ENCODE peak calls at places on chromosomes 4 and X, in eight cellular contexts. E is activated naive CD8-positive, alpha-beta T cell treated with anti-CD3 and anti-CD28 coated beads, Interleukin-2, amount 50 U/mL, for 24 hours; C is Right ventricle myocardium superior; Y is central memory CD8-positive, alpha-beta T cell; J is effector memory CD8-positive, alpha-beta T cell; Q is omental fat pad; Z is CD8-positive, alpha-beta T cell; D is Right ventricle myocardium inferior. T is an unnamed sample.

GRCh38 chr4:118337954-118338353 is 14.8 kb downstream of the PRSS12 start:
- ATAC-seq in E (no peak), C (no peak), Y (no peak), J (no peak), Q (no peak), Z (no peak), D (no peak), T (no peak)

GRCh38 chr4:140052050-140052449 is 101.9 kb downstream of the MAML3 start:
- ATAC-seq in E (no peak), C (no peak), Y (no peak), J (no peak), Q (no peak), Z (no peak), D (no peak), T (no peak)

GRCh38 chrX:103356023-103356798 is at the start of gene TCEAL9:
- ATAC-seq in E (no peak), C (peak), Y (no peak), J (no peak), Q (peak), Z (no peak), D (peak), T (no peak)

GRCh38 chr4:46994007-46994405 is 625 bp upstream of the GABRA4 start:
- ATAC-seq in E (no peak), C (peak), Y (peak), J (no peak), Q (no peak), Z (no peak), D (peak), T (no peak)

GRCh38 chr4:127641524-127641923 is 8.8 kb downstream of the INTU start:
- ATAC-seq in E (no peak), C (no peak), Y (no peak), J (no peak), Q (peak), Z (no peak), D (peak), T (peak)

GRCh38 chrX:119427024-119427794 is 28.1 kb downstream of the SLC25A43 start:
- ATAC-seq in E (peak), C (peak), Y (peak), J (peak), Q (no peak), Z (peak), D (peak), T (no peak)

GRCh38 chr4:136650541-136651277 is 881.6 kb downstream of the PCDH18 start:
- ATAC-seq in E (no peak), C (no peak), Y (peak), J (peak), Q (no peak), Z (no peak), D (no peak), T (no peak)

GRCh38 chrX:139194571-139195280 is 335.8 kb upstream of the F9 start:
- ATAC-seq in E (no peak), C (peak), Y (no peak), J (no peak), Q (no peak), Z (no peak), D (no peak), T (no peak)

GRCh38 chr4:15345134-15345533 is 82.7 kb upstream of the C1QTNF7 start:
- ATAC-seq in E (no peak), C (no peak), Y (no peak), J (no peak), Q (no peak), Z (no peak), D (no peak), T (no peak)

GRCh38 chr4:28508649-28509048 is 1648.0 kb downstream of the STIM2 start:
- ATAC-seq in E (no peak), C (no peak), Y (no peak), J (no peak), Q (no peak), Z (no peak), D (no peak), T (no peak)

GRCh38 chr4:87865288-87865687 is 32.5 kb downstream of the MEPE start:
- ATAC-seq in E (no peak), C (no peak), Y (no peak), J (no peak), Q (no peak), Z (no peak), D (no peak), T (no peak)

GRCh38 chr4:127870688-127871087 is 10.0 kb upstream of the PLK4 start:
- ATAC-seq in E (no peak), C (peak), Y (no peak), J (no peak), Q (no peak), Z (no peak), D (peak), T (no peak)

GRCh38 chrX:103513067-103513466 is 6.2 kb downstream of the RAB40A start:
- ATAC-seq in E (no peak), C (no peak), Y (no peak), J (no peak), Q (no peak), Z (no peak), D (no peak), T (no peak)

GRCh38 chrX:139831689-139832456 is 101.0 kb downstream of the ATP11C start:
- ATAC-seq in E (no peak), C (peak), Y (no peak), J (no peak), Q (no peak), Z (no peak), D (peak), T (no peak)

GRCh38 chr4:59553739-59554126 is 1646.4 kb upstream of the ADGRL3 start:
- ATAC-seq in E (no peak), C (no peak), Y (no peak), J (no peak), Q (no peak), Z (no peak), D (no peak), T (no peak)

GRCh38 chr4:4203688-4204400 is 22.9 kb downstream of the OTOP1 start:
- ATAC-seq in E (no peak), C (no peak), Y (no peak), J (no peak), Q (no peak), Z (no peak), D (no peak), T (no peak)

GRCh38 chrX:13013353-13014110 is 30.9 kb downstream of the FAM9C start:
- ATAC-seq in E (peak), C (peak), Y (peak), J (peak), Q (peak), Z (peak), D (peak), T (peak)

GRCh38 chr4:89537281-89537680 is 229.7 kb upstream of the GPRIN3 start:
- ATAC-seq in E (no peak), C (no peak), Y (no peak), J (no peak), Q (no peak), Z (no peak), D (no peak), T (no peak)

GRCh38 chr4:81666491-81666890 is 194.8 kb upstream of the RASGEF1B start:
- ATAC-seq in E (peak), C (no peak), Y (no peak), J (no peak), Q (no peak), Z (no peak), D (no peak), T (peak)

GRCh38 chr4:53121304-53121865 is 244.5 kb downstream of the SCFD2 start:
- ATAC-seq in E (no peak), C (peak), Y (no peak), J (no peak), Q (no peak), Z (no peak), D (no peak), T (no peak)

GRCh38 chr4:17623451-17624001 is 9.1 kb downstream of the MED28 start:
- ATAC-seq in E (no peak), C (no peak), Y (no peak), J (no peak), Q (no peak), Z (no peak), D (no peak), T (no peak)

GRCh38 chrX:35406386-35406785 is 391.8 kb upstream of the MAGEB16 start:
- ATAC-seq in E (no peak), C (no peak), Y (no peak), J (no peak), Q (no peak), Z (no peak), D (no peak), T (no peak)

GRCh38 chr4:74635074-74635473 is 159.2 kb downstream of the BTC start:
- ATAC-seq in E (no peak), C (no peak), Y (no peak), J (no peak), Q (no peak), Z (no peak), D (no peak), T (no peak)

GRCh38 chr4:9969526-9970398 is 51.5 kb downstream of the SLC2A9 start:
- ATAC-seq in E (peak), C (no peak), Y (no peak), J (no peak), Q (no peak), Z (no peak), D (no peak), T (peak)

GRCh38 chr4:185018834-185019450 is 652 bp downstream of the HELT start:
- ATAC-seq in E (no peak), C (no peak), Y (no peak), J (no peak), Q (no peak), Z (no peak), D (no peak), T (no peak)

GRCh38 chr4:54695359-54696149 is 37.8 kb downstream of the KIT start:
- ATAC-seq in E (no peak), C (peak), Y (no peak), J (no peak), Q (no peak), Z (no peak), D (peak), T (no peak)

GRCh38 chr4:105637409-105638258 is 70.9 kb downstream of the INTS12 start:
- ATAC-seq in E (no peak), C (peak), Y (no peak), J (no peak), Q (no peak), Z (no peak), D (peak), T (no peak)

GRCh38 chrX:56812515-56813105 is 83.6 kb downstream of the NBDY start:
- ATAC-seq in E (peak), C (peak), Y (peak), J (peak), Q (no peak), Z (peak), D (peak), T (peak)

GRCh38 chr4:139859876-139860275 is 194.3 kb downstream of the MGST2 start:
- ATAC-seq in E (no peak), C (no peak), Y (no peak), J (no peak), Q (no peak), Z (no peak), D (no peak), T (no peak)

GRCh38 chr4:151911970-151912369 is 151.2 kb upstream of the GATB start:
- ATAC-seq in E (no peak), C (no peak), Y (no peak), J (no peak), Q (no peak), Z (no peak), D (no peak), T (no peak)

GRCh38 chr4:17781072-17781830 is at the start of gene FAM184B:
- ATAC-seq in E (no peak), C (peak), Y (no peak), J (no peak), Q (no peak), Z (no peak), D (no peak), T (no peak)

GRCh38 chr4:144695721-144696120 is 49.8 kb downstream of the HHIP start:
- ATAC-seq in E (no peak), C (no peak), Y (no peak), J (no peak), Q (no peak), Z (no peak), D (no peak), T (no peak)

GRCh38 chr4:75432683-75433082 is 81.5 kb downstream of the RCHY1 start:
- ATAC-seq in E (no peak), C (no peak), Y (no peak), J (peak), Q (no peak), Z (no peak), D (no peak), T (no peak)

GRCh38 chr4:7956306-7957112 is 16.8 kb upstream of the AFAP1 start:
- ATAC-seq in E (no peak), C (peak), Y (no peak), J (no peak), Q (no peak), Z (no peak), D (no peak), T (no peak)

GRCh38 chr4:25835384-25835783 is 27.4 kb downstream of the SEL1L3 start:
- ATAC-seq in E (no peak), C (no peak), Y (no peak), J (no peak), Q (no peak), Z (no peak), D (no peak), T (no peak)

GRCh38 chr4:44678094-44679023 is at the start of gene GUF1:
- ATAC-seq in E (peak), C (peak), Y (peak), J (peak), Q (peak), Z (peak), D (peak), T (peak)

GRCh38 chrX:110268875-110269274 is 49.0 kb downstream of the AMMECR1 start:
- ATAC-seq in E (no peak), C (no peak), Y (no peak), J (no peak), Q (no peak), Z (no peak), D (no peak), T (no peak)

GRCh38 chr4:40190880-40191815 is 5.7 kb upstream of the RHOH start:
- ATAC-seq in E (no peak), C (no peak), Y (peak), J (peak), Q (no peak), Z (peak), D (no peak), T (no peak)

GRCh38 chr4:159328766-159329165 is 225.9 kb downstream of the RAPGEF2 start:
- ATAC-seq in E (no peak), C (no peak), Y (no peak), J (no peak), Q (no peak), Z (no peak), D (no peak), T (no peak)